ENCODE peak calls at places on chromosomes 3 and 15, in five cellular contexts. One of them, this sample, is unnamed.

GRCh38 chr3:76367281-76367680 is 581.9 kb upstream of the ZNF717 start:
- DNase-seq in left ventricle myocardium inferior: no peak
- DNase-seq in astrocyte: peak
- DNase-seq in IMR-90: peak
- DNase-seq in transverse colon: no peak
- DNase-seq in this sample: no peak

GRCh38 chr15:87293016-87293415 is 963.5 kb downstream of the NTRK3 start:
- DNase-seq in astrocyte: no peak
- DNase-seq in transverse colon: no peak
- DNase-seq in left ventricle myocardium inferior: no peak
- DNase-seq in IMR-90: no peak
- DNase-seq in this sample: no peak

GRCh38 chr3:126396536-126396935 is 1.8 kb downstream of the CFAP100 start:
- DNase-seq in astrocyte: no peak
- DNase-seq in left ventricle myocardium inferior: no peak
- DNase-seq in transverse colon: no peak
- DNase-seq in IMR-90: no peak
- DNase-seq in this sample: no peak

GRCh38 chr3:191239439-191240035 is 40.5 kb downstream of the OSTN start:
- DNase-seq in left ventricle myocardium inferior: no peak
- DNase-seq in IMR-90: no peak
- DNase-seq in transverse colon: no peak
- DNase-seq in astrocyte: no peak
- DNase-seq in this sample: peak

GRCh38 chr3:144989756-144990155 is 1018.1 kb downstream of the DIPK2A start:
- DNase-seq in transverse colon: no peak
- DNase-seq in astrocyte: no peak
- DNase-seq in left ventricle myocardium inferior: no peak
- DNase-seq in IMR-90: peak
- DNase-seq in this sample: peak

GRCh38 chr3:186283651-186284445 is 78.2 kb downstream of the DGKG start:
- DNase-seq in left ventricle myocardium inferior: no peak
- DNase-seq in IMR-90: peak
- DNase-seq in astrocyte: peak
- DNase-seq in transverse colon: no peak
- DNase-seq in this sample: peak

GRCh38 chr3:112297714-112298113 is 3.7 kb upstream of the SLC9C1 start:
- DNase-seq in transverse colon: no peak
- DNase-seq in IMR-90: no peak
- DNase-seq in astrocyte: no peak
- DNase-seq in left ventricle myocardium inferior: no peak
- DNase-seq in this sample: no peak

GRCh38 chr3:62954579-62954978 is 79.4 kb upstream of the CADPS start:
- DNase-seq in left ventricle myocardium inferior: no peak
- DNase-seq in IMR-90: no peak
- DNase-seq in transverse colon: no peak
- DNase-seq in astrocyte: peak
- DNase-seq in this sample: no peak

GRCh38 chr3:56131976-56132590 is 336.2 kb downstream of the ERC2 start:
- DNase-seq in IMR-90: peak
- DNase-seq in left ventricle myocardium inferior: no peak
- DNase-seq in astrocyte: peak
- DNase-seq in transverse colon: no peak
- DNase-seq in this sample: peak

GRCh38 chr3:129723558-129724324 is 117.3 kb upstream of the PLXND1 start:
- DNase-seq in transverse colon: peak
- DNase-seq in astrocyte: peak
- DNase-seq in IMR-90: peak
- DNase-seq in left ventricle myocardium inferior: peak
- DNase-seq in this sample: peak

GRCh38 chr15:58839485-58839884 is 68.4 kb downstream of the MINDY2 start:
- DNase-seq in astrocyte: no peak
- DNase-seq in IMR-90: peak
- DNase-seq in left ventricle myocardium inferior: no peak
- DNase-seq in transverse colon: no peak
- DNase-seq in this sample: peak

GRCh38 chr3:161859870-161860450 is 363.4 kb downstream of the OTOL1 start:
- DNase-seq in transverse colon: no peak
- DNase-seq in left ventricle myocardium inferior: no peak
- DNase-seq in IMR-90: no peak
- DNase-seq in astrocyte: no peak
- DNase-seq in this sample: no peak

GRCh38 chr3:194938845-194939531 is 253.3 kb downstream of the FAM43A start:
- DNase-seq in IMR-90: peak
- DNase-seq in transverse colon: peak
- DNase-seq in left ventricle myocardium inferior: no peak
- DNase-seq in astrocyte: peak
- DNase-seq in this sample: no peak

GRCh38 chr3:136708339-136708985 is 43.7 kb downstream of the STAG1 start:
- DNase-seq in left ventricle myocardium inferior: no peak
- DNase-seq in astrocyte: no peak
- DNase-seq in IMR-90: no peak
- DNase-seq in transverse colon: no peak
- DNase-seq in this sample: no peak

GRCh38 chr3:4776980-4777581 is 202.2 kb upstream of the BHLHE40 start:
- DNase-seq in transverse colon: peak
- DNase-seq in left ventricle myocardium inferior: no peak
- DNase-seq in astrocyte: peak
- DNase-seq in IMR-90: no peak
- DNase-seq in this sample: peak

GRCh38 chr3:160403028-160403545 is 3.6 kb downstream of the SMC4 start:
- DNase-seq in IMR-90: peak
- DNase-seq in astrocyte: no peak
- DNase-seq in transverse colon: no peak
- DNase-seq in left ventricle myocardium inferior: no peak
- DNase-seq in this sample: no peak

GRCh38 chr15:26771917-26772587 is 814 bp downstream of the GABRB3 start:
- DNase-seq in left ventricle myocardium inferior: no peak
- DNase-seq in IMR-90: no peak
- DNase-seq in astrocyte: peak
- DNase-seq in transverse colon: no peak
- DNase-seq in this sample: no peak

GRCh38 chr3:125478321-125478720 is 41.7 kb downstream of the SNX4 start:
- DNase-seq in transverse colon: no peak
- DNase-seq in IMR-90: peak
- DNase-seq in left ventricle myocardium inferior: no peak
- DNase-seq in astrocyte: peak
- DNase-seq in this sample: no peak

GRCh38 chr3:184347321-184348056 is 10.1 kb downstream of the FAM131A start:
- DNase-seq in IMR-90: no peak
- DNase-seq in transverse colon: no peak
- DNase-seq in left ventricle myocardium inferior: no peak
- DNase-seq in astrocyte: no peak
- DNase-seq in this sample: no peak

GRCh38 chr15:87873501-87873900 is 383.0 kb downstream of the NTRK3 start:
- DNase-seq in astrocyte: no peak
- DNase-seq in transverse colon: no peak
- DNase-seq in IMR-90: peak
- DNase-seq in left ventricle myocardium inferior: no peak
- DNase-seq in this sample: no peak

GRCh38 chr15:67110400-67110799 is 45.0 kb downstream of the SMAD3 start:
- DNase-seq in astrocyte: no peak
- DNase-seq in left ventricle myocardium inferior: no peak
- DNase-seq in transverse colon: no peak
- DNase-seq in IMR-90: no peak
- DNase-seq in this sample: no peak

GRCh38 chr3:127072971-127073851 is 90.3 kb downstream of the PLXNA1 start:
- DNase-seq in astrocyte: no peak
- DNase-seq in transverse colon: no peak
- DNase-seq in IMR-90: no peak
- DNase-seq in left ventricle myocardium inferior: no peak
- DNase-seq in this sample: no peak

GRCh38 chr3:3699816-3700633 is 99.2 kb upstream of the LRRN1 start:
- DNase-seq in astrocyte: peak
- DNase-seq in left ventricle myocardium inferior: no peak
- DNase-seq in transverse colon: no peak
- DNase-seq in IMR-90: no peak
- DNase-seq in this sample: peak

GRCh38 chr15:43948691-43949325 is 122.0 kb downstream of the WDR76 start:
- DNase-seq in left ventricle myocardium inferior: no peak
- DNase-seq in transverse colon: no peak
- DNase-seq in astrocyte: peak
- DNase-seq in IMR-90: peak
- DNase-seq in this sample: no peak

GRCh38 chr3:53161820-53162671 is 1.0 kb downstream of the PRKCD start:
- DNase-seq in astrocyte: no peak
- DNase-seq in left ventricle myocardium inferior: peak
- DNase-seq in transverse colon: peak
- DNase-seq in IMR-90: peak
- DNase-seq in this sample: peak

GRCh38 chr15:36817776-36818175 is 238.3 kb downstream of the CDIN1 start:
- DNase-seq in transverse colon: no peak
- DNase-seq in IMR-90: no peak
- DNase-seq in astrocyte: no peak
- DNase-seq in left ventricle myocardium inferior: no peak
- DNase-seq in this sample: no peak

GRCh38 chr3:12719984-12720656 is 38.9 kb downstream of the TMEM40 start:
- DNase-seq in transverse colon: peak
- DNase-seq in astrocyte: peak
- DNase-seq in left ventricle myocardium inferior: peak
- DNase-seq in IMR-90: peak
- DNase-seq in this sample: peak

GRCh38 chr3:152255290-152255689 is 13.4 kb upstream of the MBNL1 start:
- DNase-seq in IMR-90: no peak
- DNase-seq in astrocyte: no peak
- DNase-seq in left ventricle myocardium inferior: no peak
- DNase-seq in transverse colon: no peak
- DNase-seq in this sample: no peak

GRCh38 chr3:79887203-79887602 is 119.4 kb upstream of the ROBO1 start:
- DNase-seq in astrocyte: no peak
- DNase-seq in transverse colon: no peak
- DNase-seq in IMR-90: no peak
- DNase-seq in left ventricle myocardium inferior: no peak
- DNase-seq in this sample: no peak
- H3K4me3 ChIP-seq in astrocyte: no peak
- H3K4me3 ChIP-seq in transverse colon: no peak
- H3K4me3 ChIP-seq in IMR-90: no peak
- H3K4me3 ChIP-seq in left ventricle myocardium inferior: no peak
- H3K4me3 ChIP-seq in this sample: no peak

GRCh38 chr15:39501366-39501765 is 79.5 kb upstream of the THBS1 start:
- DNase-seq in transverse colon: no peak
- DNase-seq in IMR-90: peak
- DNase-seq in left ventricle myocardium inferior: no peak
- DNase-seq in astrocyte: peak
- DNase-seq in this sample: no peak
- TF ChIP-seq CTCF in transverse colon: no peak
- TF ChIP-seq CTCF in IMR-90: no peak
- TF ChIP-seq CTCF in left ventricle myocardium inferior: no peak
- TF ChIP-seq CTCF in astrocyte: no peak
- TF ChIP-seq CTCF in this sample: no peak

GRCh38 chr3:45655906-45656305 is 33.3 kb upstream of the SACM1L start:
- DNase-seq in astrocyte: no peak
- DNase-seq in IMR-90: peak
- DNase-seq in left ventricle myocardium inferior: no peak
- DNase-seq in transverse colon: no peak
- DNase-seq in this sample: peak
- H3K4me3 ChIP-seq in astrocyte: no peak
- H3K4me3 ChIP-seq in IMR-90: no peak
- H3K4me3 ChIP-seq in left ventricle myocardium inferior: no peak
- H3K4me3 ChIP-seq in transverse colon: no peak
- H3K4me3 ChIP-seq in this sample: no peak

GRCh38 chr3:20680990-20681628 is 495.1 kb upstream of the SGO1 start:
- DNase-seq in astrocyte: peak
- DNase-seq in IMR-90: no peak
- DNase-seq in left ventricle myocardium inferior: no peak
- DNase-seq in transverse colon: no peak
- DNase-seq in this sample: no peak
- TF ChIP-seq CTCF in astrocyte: no peak
- TF ChIP-seq CTCF in IMR-90: no peak
- TF ChIP-seq CTCF in left ventricle myocardium inferior: no peak
- TF ChIP-seq CTCF in transverse colon: no peak
- TF ChIP-seq CTCF in this sample: no peak

GRCh38 chr3:66036586-66037061 is 2.1 kb downstream of the MAGI1 start:
- DNase-seq in IMR-90: peak
- DNase-seq in astrocyte: peak
- DNase-seq in left ventricle myocardium inferior: no peak
- DNase-seq in transverse colon: no peak
- DNase-seq in this sample: no peak
- H3K4me3 ChIP-seq in IMR-90: peak
- H3K4me3 ChIP-seq in astrocyte: peak
- H3K4me3 ChIP-seq in left ventricle myocardium inferior: peak
- H3K4me3 ChIP-seq in transverse colon: no peak
- H3K4me3 ChIP-seq in this sample: no peak

DNA sequence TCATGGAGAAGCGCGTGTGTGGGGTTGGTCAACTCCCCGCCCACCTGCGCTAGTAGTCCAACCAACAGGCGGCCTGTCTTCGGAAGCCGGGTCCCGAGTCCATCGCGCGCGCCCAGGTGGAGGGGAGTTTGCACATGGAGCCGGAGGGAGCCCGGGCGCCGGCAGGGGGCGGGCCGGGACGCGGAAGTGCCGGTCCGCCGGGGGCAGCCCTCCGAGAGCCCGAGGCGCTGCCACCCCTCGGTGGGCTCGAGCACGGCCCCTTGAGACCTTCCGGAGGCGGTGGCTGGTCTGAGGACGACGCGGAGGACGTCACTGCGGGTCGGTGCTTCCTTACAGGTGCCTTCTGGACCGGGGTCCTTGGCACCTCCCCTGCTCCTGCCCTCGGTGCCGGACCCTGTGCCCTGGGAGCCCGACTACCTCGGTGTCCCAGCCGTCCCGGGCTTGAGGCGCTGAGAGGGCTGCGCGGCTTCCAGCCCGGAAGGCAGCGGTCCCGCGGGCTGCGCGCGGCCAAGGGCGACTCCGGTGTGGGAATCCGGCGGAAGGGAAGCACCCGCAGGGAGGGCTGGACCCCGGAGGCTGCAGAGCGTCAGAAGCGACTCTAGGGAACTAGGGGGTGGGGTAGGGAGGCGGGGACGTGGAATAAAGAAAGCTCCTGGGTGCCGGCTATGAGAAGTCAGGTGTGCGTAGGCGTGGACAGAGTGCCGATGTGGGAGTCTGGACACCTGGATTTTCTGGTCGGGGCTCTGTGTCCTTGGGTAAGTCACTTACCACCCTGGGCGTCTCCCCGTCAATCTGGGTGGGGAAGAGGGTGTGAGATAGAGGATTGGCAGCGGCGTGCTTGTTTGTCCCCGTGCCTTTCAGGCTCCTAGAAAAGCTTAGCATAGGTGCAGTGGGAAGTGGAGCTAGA is 212.3 kb downstream of the FGF12 start:
- DNase-seq in astrocyte: no peak
- DNase-seq in left ventricle myocardium inferior: no peak
- DNase-seq in transverse colon: peak
- DNase-seq in IMR-90: no peak
- DNase-seq in this sample: no peak
- TF ChIP-seq CTCF in astrocyte: no peak
- TF ChIP-seq CTCF in left ventricle myocardium inferior: peak
- TF ChIP-seq CTCF in transverse colon: no peak
- TF ChIP-seq CTCF in IMR-90: no peak
- TF ChIP-seq CTCF in this sample: peak